ENCODE peak calls at places on chromosomes 12 and 14, in nine cellular contexts. M is aorta, R is right cardiac atrium, N is GM23248, Z is adrenal gland, O is neuronal stem cell, Q is lower lobe of right lung, X is cardiac muscle cell, T is fibroblast of lung. J is an unnamed sample.

GRCh38 chr12:49369723-49370145 is 2.5 kb downstream of the SPATS2 start:
- DNase-seq in M (no peak), R (peak; percentile 60), N (peak; percentile 68), Z (peak; percentile 28), O (no peak), Q (no peak), X (peak; percentile 55), T (peak; percentile 58), J (no peak)

GRCh38 chr12:28963554-28963953 is 185.5 kb upstream of the FAR2 start:
- DNase-seq in M (no peak), R (no peak), N (peak; percentile 66), Z (no peak), O (no peak), Q (no peak), X (no peak), T (peak; percentile 63), J (no peak)

GRCh38 chr14:49512571-49512970 is 73.6 kb downstream of the RPS29 start:
- DNase-seq in M (no peak), R (no peak), N (peak; percentile 40), Z (no peak), O (no peak), Q (no peak), X (no peak), T (no peak), J (no peak)

GRCh38 chr14:55780156-55780946 is 200.3 kb downstream of the KTN1 start:
- DNase-seq in M (peak; percentile 76), R (peak; percentile 81), N (peak; percentile 72), Z (peak; percentile 48), O (no peak), Q (peak; percentile 53), X (peak; percentile 49), T (peak; percentile 36), J (no peak)

GRCh38 chr12:67069451-67070306 is 199.5 kb upstream of the CAND1 start:
- DNase-seq in M (peak; percentile 73), R (peak; percentile 71), N (peak; percentile 37), Z (peak; percentile 25), O (peak; percentile 66), Q (peak; percentile 62), X (peak; percentile 69), T (no peak), J (no peak)

GRCh38 chr12:59678759-59679411 is 83.1 kb downstream of the SLC16A7 start:
- DNase-seq in M (no peak), R (no peak), N (no peak), Z (no peak), O (no peak), Q (no peak), X (no peak), T (no peak), J (no peak)

GRCh38 chr12:78804262-78804661 is 60.3 kb upstream of the SYT1 start:
- DNase-seq in M (peak; percentile 73), R (peak; percentile 30), N (no peak), Z (no peak), O (no peak), Q (peak; percentile 48), X (no peak), T (no peak), J (no peak)

GRCh38 chr12:85329913-85330312 is 49.9 kb downstream of the ALX1 start:
- DNase-seq in M (no peak), R (no peak), N (no peak), Z (no peak), O (no peak), Q (no peak), X (no peak), T (no peak), J (no peak)

GRCh38 chr14:36503771-36504741 is 16.0 kb downstream of the NKX2-1 start:
- DNase-seq in M (no peak), R (no peak), N (no peak), Z (no peak), O (no peak), Q (peak; percentile 54), X (no peak), T (no peak), J (no peak)

DNA sequence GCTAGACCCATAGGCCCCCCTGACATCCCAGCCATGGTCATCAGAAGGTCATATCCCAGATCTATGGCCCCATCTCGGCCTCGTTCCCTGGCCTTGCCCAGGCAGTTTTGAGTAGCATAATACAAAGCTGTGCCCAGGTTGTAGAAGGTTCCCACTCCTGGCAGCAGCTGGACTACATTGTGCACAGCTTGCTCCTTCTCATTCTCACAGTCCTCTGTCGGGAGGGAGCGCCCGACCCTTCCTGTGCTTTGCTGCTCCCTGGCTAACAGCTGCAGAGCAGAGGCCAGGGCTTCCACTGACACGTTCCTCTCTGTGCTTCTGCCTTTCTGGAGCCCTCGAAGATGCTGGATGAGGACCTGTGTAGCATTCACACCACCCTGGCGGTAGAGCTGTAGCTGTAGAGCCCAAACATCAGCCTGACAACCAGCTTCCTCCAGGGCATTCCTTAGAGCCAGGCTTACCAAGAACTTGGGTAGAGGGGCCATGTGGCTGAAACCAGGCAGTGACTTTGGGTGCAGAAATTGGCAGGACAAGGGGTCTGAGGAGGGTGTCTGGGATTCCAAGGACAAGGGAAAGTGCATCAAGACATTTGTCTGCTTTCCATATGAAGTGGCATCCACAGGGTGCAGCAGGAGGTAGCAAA is 1.0 kb downstream of the APOF start:
- DNase-seq in M (no peak), R (no peak), N (no peak), Z (no peak), O (no peak), Q (no peak), X (no peak), T (no peak), J (no peak)
- H3K9me3 ChIP-seq in M (no peaks in the 10 kb centered on the region), R (no peaks in the 10 kb centered on the region), N (no peaks in the 10 kb centered on the region), Z (no peaks in the 10 kb centered on the region), O (no peaks in the 10 kb centered on the region), Q (no peaks in the 10 kb centered on the region), X (no peaks in the 10 kb centered on the region), T (no peaks in the 10 kb centered on the region), J (no peaks in the 10 kb centered on the region)

DNA sequence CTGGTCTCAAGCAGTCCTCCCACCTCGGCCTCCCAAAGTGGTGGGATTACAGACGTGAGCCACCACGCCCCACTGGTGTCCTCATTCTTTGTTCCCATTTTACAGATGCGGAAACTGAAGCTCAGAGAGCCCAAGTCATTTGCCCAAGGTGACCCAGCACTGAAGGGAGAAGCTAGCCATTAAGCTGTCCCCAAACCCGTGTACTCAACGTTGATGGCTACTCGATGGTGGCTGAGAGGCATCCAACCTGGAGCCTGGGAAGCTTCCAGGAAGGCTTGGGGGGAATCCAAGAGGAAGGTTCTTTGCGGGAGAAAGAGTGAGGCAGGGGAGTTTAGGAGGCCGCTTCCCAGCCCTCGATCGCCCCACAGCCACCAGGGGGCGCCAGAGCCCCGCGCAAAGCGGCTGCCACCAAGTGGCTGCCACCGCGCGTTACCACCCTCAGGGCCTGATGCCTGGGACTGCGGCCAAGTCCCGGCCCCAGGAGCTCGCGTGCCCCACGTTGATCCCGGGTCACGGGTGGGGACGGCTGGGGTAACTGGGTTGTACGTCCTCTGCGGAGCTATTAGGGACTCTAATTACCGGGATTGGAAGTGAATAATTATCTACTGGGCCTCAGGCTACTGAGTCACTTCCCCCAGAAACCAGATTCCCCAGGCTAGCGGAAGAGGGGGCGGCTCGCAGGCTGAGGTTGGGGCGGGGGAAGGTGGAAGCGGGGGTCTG is 8.8 kb upstream of the SH2B3 start:
- DNase-seq in M (peak; percentile 98), R (peak; percentile 94), N (peak; percentile 86), Z (peak; percentile 89), O (peak; percentile 70), Q (peak; percentile 92), X (peak; percentile 90), T (peak; percentile 78), J (peak; percentile 54)
- H3K4me3 ChIP-seq in M (no peak overlapping the region), R (no peak overlapping the region), N (peak overlapping the region; percentile 61), Z (no peak overlapping the region), O (peak overlapping the region; percentile 33), Q (peak overlapping the region; percentile 42), X (no peak overlapping the region), T (peak overlapping the region; percentile 43), J (no peak overlapping the region)

GRCh38 chr14:105487986-105488777 is 1.5 kb downstream of the CRIP1 start:
- DNase-seq in M (no peak), R (peak; percentile 79), N (no peak), Z (no peak), O (no peak), Q (no peak), X (no peak), T (no peak), J (no peak)
- H3K4me1 ChIP-seq in M (no peaks in the 10 kb centered on the region), R (peaks cover 14% of the 10 kb centered on the region), N (peaks cover 11% of the 10 kb centered on the region), Z (peaks cover 7% of the 10 kb centered on the region), O (peaks cover 44% of the 10 kb centered on the region), Q (peaks cover 67% of the 10 kb centered on the region), X (peaks cover 40% of the 10 kb centered on the region), T (peaks cover 4% of the 10 kb centered on the region), J (no peaks in the 10 kb centered on the region)

DNA sequence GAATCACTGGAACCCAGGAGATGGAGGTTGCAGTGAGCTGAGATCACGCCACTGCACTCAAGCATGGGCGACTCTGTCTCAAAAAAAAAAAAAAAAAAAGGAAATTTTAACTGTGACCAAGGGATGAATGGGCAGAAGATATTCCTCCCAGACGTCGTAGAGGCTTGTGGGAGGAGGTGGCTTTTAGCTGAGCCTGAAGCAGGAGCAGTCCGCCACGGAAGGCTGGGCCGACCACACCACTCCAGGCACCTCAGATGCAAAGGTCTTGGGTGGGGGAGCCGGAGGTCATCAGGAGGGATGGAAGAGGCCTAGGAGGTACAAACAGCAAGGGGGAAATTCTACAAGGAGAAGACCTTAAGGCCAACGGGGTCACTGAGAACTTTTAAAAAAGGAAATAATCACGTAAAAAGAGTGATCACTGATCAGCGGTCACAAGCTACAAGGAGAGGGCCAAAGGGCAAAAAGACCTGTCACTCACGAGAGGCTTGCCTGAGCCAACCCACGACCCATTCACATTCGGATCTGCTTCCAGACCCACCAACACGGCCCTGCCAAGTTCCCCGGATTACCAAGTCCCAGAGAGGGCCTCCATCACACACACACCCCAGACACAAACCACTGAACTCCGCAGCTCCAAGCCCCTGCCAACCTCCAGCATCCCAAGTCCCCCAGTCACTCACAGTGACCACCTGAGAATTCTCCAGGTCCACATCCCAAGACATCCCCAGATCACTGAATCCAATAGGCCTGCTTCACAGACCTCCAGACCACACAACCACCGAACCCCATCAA is 3.5 kb downstream of the ZNF605 start:
- DNase-seq in M (no peak), R (no peak), N (no peak), Z (no peak), O (no peak), Q (no peak), X (no peak), T (no peak), J (no peak)
- H3K9me3 ChIP-seq in M (peaks cover 35% of the 10 kb centered on the region), R (peaks cover 10% of the 10 kb centered on the region), N (no peaks in the 10 kb centered on the region), Z (no peaks in the 10 kb centered on the region), O (peaks cover 76% of the 10 kb centered on the region), Q (peaks cover 42% of the 10 kb centered on the region), X (no peaks in the 10 kb centered on the region), T (peaks cover 24% of the 10 kb centered on the region), J (peaks cover 17% of the 10 kb centered on the region)

DNA sequence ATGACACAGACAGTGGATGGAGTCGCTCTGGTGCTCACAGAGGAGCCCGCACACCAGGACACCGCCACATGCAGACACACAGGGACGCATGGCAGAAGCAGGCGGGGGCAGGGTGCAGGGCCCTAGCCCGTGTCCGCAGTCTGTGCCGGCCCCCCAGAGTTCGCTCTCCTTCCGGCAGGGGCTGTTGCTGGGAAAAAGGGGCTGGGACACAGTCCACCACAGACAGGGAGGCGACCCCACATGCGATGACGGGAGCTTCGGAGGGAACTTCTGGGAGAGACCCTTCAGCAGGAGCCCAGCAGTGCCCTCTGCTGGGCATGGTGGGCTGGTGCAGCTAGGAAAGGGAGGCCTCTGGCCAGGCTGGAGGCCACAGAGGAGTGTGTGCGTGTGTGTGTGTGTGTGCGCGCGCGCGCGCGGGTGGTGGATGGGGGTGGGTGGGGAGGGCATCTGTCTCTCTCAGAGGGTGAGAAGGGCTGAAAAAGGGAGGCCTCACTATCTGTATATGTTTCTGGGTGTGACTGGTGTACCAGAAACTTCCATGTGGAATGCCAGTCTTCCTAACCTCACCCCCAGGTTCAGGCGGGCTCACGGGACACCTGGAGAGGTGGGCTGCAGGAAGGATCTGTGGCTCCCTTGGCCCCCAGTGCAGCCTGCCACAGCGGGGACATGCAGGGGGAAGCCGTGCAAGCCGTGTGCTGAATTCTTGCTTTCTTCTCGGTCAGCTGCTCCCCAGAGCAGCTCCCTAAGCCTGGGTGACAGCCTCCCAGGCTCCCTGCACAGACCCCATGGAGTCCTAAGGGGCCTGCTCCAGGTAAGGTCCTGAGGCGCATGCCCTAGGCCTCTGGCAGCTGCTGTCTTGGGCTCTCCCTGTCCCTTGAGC is 60.7 kb downstream of the PLEKHG3 start:
- DNase-seq in M (peak; percentile 91), R (peak; percentile 90), N (peak; percentile 77), Z (peak; percentile 77), O (peak; percentile 86), Q (peak; percentile 77), X (peak; percentile 82), T (peak; percentile 69), J (peak; percentile 67)
- H3K4me3 ChIP-seq in M (no peak overlapping the region), R (no peak overlapping the region), N (peak overlapping the region; percentile 56), Z (no peak overlapping the region), O (peak overlapping the region; percentile 3), Q (no peak overlapping the region), X (no peak overlapping the region), T (peak overlapping the region; percentile 36), J (no peak overlapping the region)